ENCODE peak calls at places on chromosome 19, in nine cellular contexts. One of them, this sample, is unnamed.

GRCh38 chr19:16455489-16455888 is 16.3 kb downstream of the EPS15L1 start:
- DNase-seq in activated CD4-positive, CD25-positive, alpha-beta regulatory T cell treated with anti-CD3 and anti-CD28 coated beads, Interleukin-2, amount 50 U/mL, for 72 hours: no peak
- DNase-seq in naive B cell: no peak
- DNase-seq in smooth muscle cell of the brain vasculature: no peak
- DNase-seq in stimulated activated CD8-positive, alpha-beta memory T cell treated with anti-CD3 and anti-CD28 coated beads, Interleukin-2, amount 100 ng/mL, for 1 hour: no peak
- DNase-seq in germinal center: no peak
- DNase-seq in AG04450: no peak
- DNase-seq in aorta: no peak
- DNase-seq in colonic mucosa: no peak
- DNase-seq in this sample: no peak

GRCh38 chr19:3366104-3366760 is at the start of gene NFIC:
- DNase-seq in naive B cell: no peak
- DNase-seq in stimulated activated CD8-positive, alpha-beta memory T cell treated with anti-CD3 and anti-CD28 coated beads, Interleukin-2, amount 100 ng/mL, for 1 hour: no peak
- DNase-seq in germinal center: no peak
- DNase-seq in aorta: peak
- DNase-seq in colonic mucosa: peak
- DNase-seq in smooth muscle cell of the brain vasculature: no peak
- DNase-seq in activated CD4-positive, CD25-positive, alpha-beta regulatory T cell treated with anti-CD3 and anti-CD28 coated beads, Interleukin-2, amount 50 U/mL, for 72 hours: no peak
- DNase-seq in AG04450: no peak
- DNase-seq in this sample: no peak

GRCh38 chr19:8302357-8302691 is 5.8 kb downstream of the CD320 start:
- DNase-seq in AG04450: no peak
- DNase-seq in aorta: peak
- DNase-seq in stimulated activated CD8-positive, alpha-beta memory T cell treated with anti-CD3 and anti-CD28 coated beads, Interleukin-2, amount 100 ng/mL, for 1 hour: no peak
- DNase-seq in colonic mucosa: peak
- DNase-seq in naive B cell: no peak
- DNase-seq in smooth muscle cell of the brain vasculature: no peak
- DNase-seq in germinal center: no peak
- DNase-seq in activated CD4-positive, CD25-positive, alpha-beta regulatory T cell treated with anti-CD3 and anti-CD28 coated beads, Interleukin-2, amount 50 U/mL, for 72 hours: peak
- DNase-seq in this sample: no peak

GRCh38 chr19:46608581-46609345 is 7.6 kb downstream of the CALM3 start:
- DNase-seq in aorta: peak
- DNase-seq in activated CD4-positive, CD25-positive, alpha-beta regulatory T cell treated with anti-CD3 and anti-CD28 coated beads, Interleukin-2, amount 50 U/mL, for 72 hours: no peak
- DNase-seq in germinal center: no peak
- DNase-seq in AG04450: no peak
- DNase-seq in naive B cell: no peak
- DNase-seq in colonic mucosa: peak
- DNase-seq in smooth muscle cell of the brain vasculature: no peak
- DNase-seq in stimulated activated CD8-positive, alpha-beta memory T cell treated with anti-CD3 and anti-CD28 coated beads, Interleukin-2, amount 100 ng/mL, for 1 hour: no peak
- DNase-seq in this sample: no peak

GRCh38 chr19:29537181-29537580 is 11.4 kb downstream of the VSTM2B start:
- DNase-seq in aorta: no peak
- DNase-seq in smooth muscle cell of the brain vasculature: no peak
- DNase-seq in colonic mucosa: no peak
- DNase-seq in germinal center: no peak
- DNase-seq in stimulated activated CD8-positive, alpha-beta memory T cell treated with anti-CD3 and anti-CD28 coated beads, Interleukin-2, amount 100 ng/mL, for 1 hour: no peak
- DNase-seq in naive B cell: no peak
- DNase-seq in activated CD4-positive, CD25-positive, alpha-beta regulatory T cell treated with anti-CD3 and anti-CD28 coated beads, Interleukin-2, amount 50 U/mL, for 72 hours: no peak
- DNase-seq in AG04450: no peak
- DNase-seq in this sample: no peak

GRCh38 chr19:40220674-40221073 is 2.5 kb upstream of the TTC9B start:
- DNase-seq in smooth muscle cell of the brain vasculature: no peak
- DNase-seq in stimulated activated CD8-positive, alpha-beta memory T cell treated with anti-CD3 and anti-CD28 coated beads, Interleukin-2, amount 100 ng/mL, for 1 hour: no peak
- DNase-seq in aorta: no peak
- DNase-seq in AG04450: no peak
- DNase-seq in naive B cell: no peak
- DNase-seq in germinal center: no peak
- DNase-seq in colonic mucosa: no peak
- DNase-seq in activated CD4-positive, CD25-positive, alpha-beta regulatory T cell treated with anti-CD3 and anti-CD28 coated beads, Interleukin-2, amount 50 U/mL, for 72 hours: no peak
- DNase-seq in this sample: no peak

GRCh38 chr19:13804830-13805683 is 9.8 kb downstream of the ZSWIM4 start:
- DNase-seq in activated CD4-positive, CD25-positive, alpha-beta regulatory T cell treated with anti-CD3 and anti-CD28 coated beads, Interleukin-2, amount 50 U/mL, for 72 hours: no peak
- DNase-seq in stimulated activated CD8-positive, alpha-beta memory T cell treated with anti-CD3 and anti-CD28 coated beads, Interleukin-2, amount 100 ng/mL, for 1 hour: no peak
- DNase-seq in aorta: no peak
- DNase-seq in naive B cell: no peak
- DNase-seq in colonic mucosa: no peak
- DNase-seq in germinal center: no peak
- DNase-seq in AG04450: no peak
- DNase-seq in smooth muscle cell of the brain vasculature: no peak
- DNase-seq in this sample: no peak

GRCh38 chr19:34067861-34068271 is 104.4 kb upstream of the LSM14A start:
- DNase-seq in naive B cell: no peak
- DNase-seq in stimulated activated CD8-positive, alpha-beta memory T cell treated with anti-CD3 and anti-CD28 coated beads, Interleukin-2, amount 100 ng/mL, for 1 hour: no peak
- DNase-seq in smooth muscle cell of the brain vasculature: no peak
- DNase-seq in aorta: no peak
- DNase-seq in germinal center: no peak
- DNase-seq in activated CD4-positive, CD25-positive, alpha-beta regulatory T cell treated with anti-CD3 and anti-CD28 coated beads, Interleukin-2, amount 50 U/mL, for 72 hours: no peak
- DNase-seq in colonic mucosa: no peak
- DNase-seq in AG04450: no peak
- DNase-seq in this sample: no peak

GRCh38 chr19:38877781-38878574 is at the start of gene RINL:
- DNase-seq in colonic mucosa: peak
- DNase-seq in AG04450: no peak
- DNase-seq in naive B cell: peak
- DNase-seq in aorta: no peak
- DNase-seq in smooth muscle cell of the brain vasculature: no peak
- DNase-seq in stimulated activated CD8-positive, alpha-beta memory T cell treated with anti-CD3 and anti-CD28 coated beads, Interleukin-2, amount 100 ng/mL, for 1 hour: peak
- DNase-seq in germinal center: peak
- DNase-seq in activated CD4-positive, CD25-positive, alpha-beta regulatory T cell treated with anti-CD3 and anti-CD28 coated beads, Interleukin-2, amount 50 U/mL, for 72 hours: peak
- DNase-seq in this sample: no peak